ENCODE peak calls at places on chromosomes 5 and 9, in five cellular contexts. One of them, this sample, is unnamed.
A peak's percentile ranks its signal among the peaks of the same experiment; 100 is the strongest.

GRCh38 chr5:40405985-40406384 is 273.7 kb upstream of the PTGER4 start:
- DNase-seq in hippocampal formation: no peak
- DNase-seq in activated T-cell treated with anti-CD3 and anti-CD28 coated beads for 48 hours: no peak
- DNase-seq in WERI-Rb-1: no peak
- DNase-seq in H4: no peak
- DNase-seq in this sample: no peak

GRCh38 chr5:31366941-31367340 is 165.0 kb downstream of the DROSHA start:
- DNase-seq in hippocampal formation: no peak
- DNase-seq in WERI-Rb-1: no peak
- DNase-seq in H4: no peak
- DNase-seq in activated T-cell treated with anti-CD3 and anti-CD28 coated beads for 48 hours: no peak
- DNase-seq in this sample: no peak

GRCh38 chr9:116144038-116144437 is 9.6 kb upstream of the PAPPA start:
- DNase-seq in hippocampal formation: no peak
- DNase-seq in H4: peak; percentile 33
- DNase-seq in WERI-Rb-1: no peak
- DNase-seq in activated T-cell treated with anti-CD3 and anti-CD28 coated beads for 48 hours: no peak
- DNase-seq in this sample: no peak

GRCh38 chr9:12539602-12540001 is 153.6 kb upstream of the TYRP1 start:
- DNase-seq in WERI-Rb-1: no peak
- DNase-seq in hippocampal formation: no peak
- DNase-seq in activated T-cell treated with anti-CD3 and anti-CD28 coated beads for 48 hours: no peak
- DNase-seq in H4: no peak
- DNase-seq in this sample: no peak

GRCh38 chr5:1195916-1196315 is 5.5 kb upstream of the SLC6A19 start:
- DNase-seq in WERI-Rb-1: no peak
- DNase-seq in activated T-cell treated with anti-CD3 and anti-CD28 coated beads for 48 hours: no peak
- DNase-seq in hippocampal formation: no peak
- DNase-seq in H4: no peak
- DNase-seq in this sample: no peak

GRCh38 chr5:55445817-55446216 is 88.9 kb downstream of the PLPP1 start:
- DNase-seq in hippocampal formation: no peak
- DNase-seq in WERI-Rb-1: no peak
- DNase-seq in activated T-cell treated with anti-CD3 and anti-CD28 coated beads for 48 hours: no peak
- DNase-seq in H4: no peak
- DNase-seq in this sample: no peak

GRCh38 chr5:55440188-55440646 is 94.5 kb downstream of the PLPP1 start:
- DNase-seq in H4: no peak
- DNase-seq in activated T-cell treated with anti-CD3 and anti-CD28 coated beads for 48 hours: no peak
- DNase-seq in WERI-Rb-1: no peak
- DNase-seq in hippocampal formation: peak; percentile 17
- DNase-seq in this sample: no peak

GRCh38 chr5:113052041-113052795 is 75.6 kb downstream of the DCP2 start:
- DNase-seq in WERI-Rb-1: no peak
- DNase-seq in hippocampal formation: no peak
- DNase-seq in H4: no peak
- DNase-seq in activated T-cell treated with anti-CD3 and anti-CD28 coated beads for 48 hours: no peak
- DNase-seq in this sample: no peak

GRCh38 chr5:155004138-155004744 is 9.3 kb upstream of the KIF4B start:
- DNase-seq in hippocampal formation: no peak
- DNase-seq in activated T-cell treated with anti-CD3 and anti-CD28 coated beads for 48 hours: peak; percentile 10
- DNase-seq in WERI-Rb-1: peak; percentile 15
- DNase-seq in H4: peak; percentile 6
- DNase-seq in this sample: peak; percentile 39

GRCh38 chr5:25027016-25027415 is 382.2 kb upstream of the CDH10 start:
- DNase-seq in H4: no peak
- DNase-seq in WERI-Rb-1: no peak
- DNase-seq in hippocampal formation: no peak
- DNase-seq in activated T-cell treated with anti-CD3 and anti-CD28 coated beads for 48 hours: no peak
- DNase-seq in this sample: no peak

GRCh38 chr9:95264954-95265615 is 52.4 kb downstream of the FANCC start:
- DNase-seq in WERI-Rb-1: no peak
- DNase-seq in activated T-cell treated with anti-CD3 and anti-CD28 coated beads for 48 hours: no peak
- DNase-seq in hippocampal formation: peak; percentile 15
- DNase-seq in H4: peak; percentile 48
- DNase-seq in this sample: peak; percentile 46

GRCh38 chr5:123223906-123224305 is 134.9 kb downstream of the PRDM6 start:
- DNase-seq in hippocampal formation: no peak
- DNase-seq in WERI-Rb-1: no peak
- DNase-seq in H4: no peak
- DNase-seq in activated T-cell treated with anti-CD3 and anti-CD28 coated beads for 48 hours: no peak
- DNase-seq in this sample: no peak